ENCODE peak calls at places on chromosomes 7 and 10, in five cellular contexts. G is stimulated activated CD8-positive, alpha-beta memory T cell treated with anti-CD3 and anti-CD28 coated beads, Interleukin-2, amount 100 ng/mL, for 1 hour; Q is left cardiac atrium; P is B cell; F is IMR-90. U is an unnamed sample.

GRCh38 chr7:116929021-116929420 is 24.3 kb upstream of the ST7 start:
- DNase-seq in F (no peak), G (no peak), P (no peak), Q (no peak), U (no peak)

GRCh38 chr7:3244241-3244814 is 56.7 kb upstream of the SDK1 start:
- DNase-seq in G (no peak), Q (no peak), F (peak; percentile 92), P (no peak), U (no peak)

GRCh38 chr10:116669832-116670644 is 49.3 kb downstream of the PNLIPRP2 start:
- DNase-seq in G (no peak), F (no peak), Q (no peak), P (no peak), U (peak; percentile 52)

GRCh38 chr7:3691478-3692151 is 390.6 kb downstream of the SDK1 start:
- DNase-seq in P (no peak), Q (no peak), F (no peak), G (no peak), U (no peak)

GRCh38 chr7:28135760-28136159 is 44.8 kb downstream of the JAZF1 start:
- DNase-seq in F (no peak), P (no peak), G (no peak), Q (no peak), U (no peak)

GRCh38 chr7:73615886-73616285 is 8.4 kb downstream of the MLXIPL start:
- DNase-seq in G (no peak), Q (no peak), F (peak; percentile 20), P (no peak), U (no peak)

GRCh38 chr7:85186083-85186520 is 754 bp downstream of the SEMA3D start:
- DNase-seq in G (no peak), Q (peak; percentile 33), F (peak; percentile 49), P (no peak), U (peak; percentile 82)

GRCh38 chr10:133173860-133174523 is 14.0 kb downstream of the KNDC1 start:
- DNase-seq in P (no peak), Q (no peak), G (no peak), F (no peak), U (no peak)

GRCh38 chr10:112848212-112848611 is 101.8 kb upstream of the TCF7L2 start:
- DNase-seq in P (no peak), Q (no peak), G (no peak), F (no peak), U (no peak)

GRCh38 chr7:153509763-153510162 is 542.4 kb upstream of the DPP6 start:
- DNase-seq in P (no peak), Q (no peak), F (no peak), G (no peak), U (no peak)

GRCh38 chr7:118243695-118244094 is 19.2 kb downstream of the ANKRD7 start:
- DNase-seq in F (no peak), G (no peak), P (no peak), Q (no peak), U (no peak)

GRCh38 chr7:57403601-57404342 is 46.2 kb upstream of the ZNF716 start:
- DNase-seq in F (no peak), P (no peak), G (no peak), Q (peak; percentile 88), U (peak; percentile 2)

U was measured in small intestine.